ENCODE peak calls at places on chromosomes 6 and 20, in four cellular contexts. One of them, this sample, is unnamed.

GRCh38 chr6:28462401-28462800 is 19.1 kb upstream of the ZSCAN23 start:
- DNase-seq in left ventricle myocardium inferior: no peak
- DNase-seq in NCI-H2081: no peak
- DNase-seq in cardiac fibroblast: no peak
- DNase-seq in this sample: no peak

GRCh38 chr6:150238294-150238693 is 95.5 kb downstream of the PPP1R14C start:
- DNase-seq in NCI-H2081: no peak
- DNase-seq in cardiac fibroblast: peak
- DNase-seq in left ventricle myocardium inferior: peak
- DNase-seq in this sample: no peak

GRCh38 chr20:50052952-50053789 is 59.8 kb downstream of the UBE2V1 start:
- DNase-seq in cardiac fibroblast: no peak
- DNase-seq in NCI-H2081: no peak
- DNase-seq in left ventricle myocardium inferior: no peak
- DNase-seq in this sample: no peak

GRCh38 chr20:62321521-62321948 is 18.7 kb downstream of the ADRM1 start:
- DNase-seq in cardiac fibroblast: peak
- DNase-seq in left ventricle myocardium inferior: no peak
- DNase-seq in NCI-H2081: no peak
- DNase-seq in this sample: no peak

GRCh38 chr6:52389626-52390360 is 27.8 kb downstream of the PAQR8 start:
- DNase-seq in NCI-H2081: peak
- DNase-seq in cardiac fibroblast: peak
- DNase-seq in left ventricle myocardium inferior: peak
- DNase-seq in this sample: no peak

GRCh38 chr6:44733868-44734267 is 346.4 kb downstream of the CDC5L start:
- DNase-seq in left ventricle myocardium inferior: peak
- DNase-seq in NCI-H2081: no peak
- DNase-seq in cardiac fibroblast: no peak
- DNase-seq in this sample: no peak

GRCh38 chr6:128284128-128284527 is 236.3 kb downstream of the PTPRK start:
- DNase-seq in NCI-H2081: no peak
- DNase-seq in cardiac fibroblast: peak
- DNase-seq in left ventricle myocardium inferior: no peak
- DNase-seq in this sample: no peak

GRCh38 chr20:717817-718216 is 42.2 kb upstream of the SCRT2 start:
- DNase-seq in left ventricle myocardium inferior: no peak
- DNase-seq in NCI-H2081: no peak
- DNase-seq in cardiac fibroblast: no peak
- DNase-seq in this sample: no peak

GRCh38 chr20:30484749-30485070 is 772.8 kb upstream of the DEFB115 start:
- DNase-seq in left ventricle myocardium inferior: no peak
- DNase-seq in NCI-H2081: no peak
- DNase-seq in cardiac fibroblast: no peak
- DNase-seq in this sample: no peak

GRCh38 chr6:19554356-19555225 is 282.6 kb upstream of the ID4 start:
- DNase-seq in cardiac fibroblast: no peak
- DNase-seq in NCI-H2081: peak
- DNase-seq in left ventricle myocardium inferior: no peak
- DNase-seq in this sample: no peak

GRCh38 chr6:21753571-21754108 is 160.1 kb downstream of the SOX4 start:
- DNase-seq in NCI-H2081: no peak
- DNase-seq in left ventricle myocardium inferior: no peak
- DNase-seq in cardiac fibroblast: peak
- DNase-seq in this sample: no peak

GRCh38 chr20:43833511-43834395 is 80.9 kb upstream of the TOX2 start:
- DNase-seq in left ventricle myocardium inferior: no peak
- DNase-seq in cardiac fibroblast: no peak
- DNase-seq in NCI-H2081: no peak
- DNase-seq in this sample: no peak

GRCh38 chr6:30683137-30683979 is 3.1 kb downstream of the PPP1R18 start:
- DNase-seq in left ventricle myocardium inferior: peak
- DNase-seq in cardiac fibroblast: no peak
- DNase-seq in NCI-H2081: no peak
- DNase-seq in this sample: no peak

GRCh38 chr20:59725476-59726119 is 121.3 kb downstream of the PHACTR3 start:
- DNase-seq in left ventricle myocardium inferior: no peak
- DNase-seq in NCI-H2081: no peak
- DNase-seq in cardiac fibroblast: no peak
- DNase-seq in this sample: no peak

GRCh38 chr6:4879724-4880372 is 103.6 kb downstream of the CDYL start:
- DNase-seq in cardiac fibroblast: no peak
- DNase-seq in left ventricle myocardium inferior: no peak
- DNase-seq in NCI-H2081: no peak
- DNase-seq in this sample: no peak

GRCh38 chr6:4856779-4857178 is 80.6 kb downstream of the CDYL start:
- DNase-seq in left ventricle myocardium inferior: no peak
- DNase-seq in cardiac fibroblast: no peak
- DNase-seq in NCI-H2081: no peak
- DNase-seq in this sample: no peak

GRCh38 chr20:61861054-61861841 is 204.4 kb downstream of the TAF4 start:
- DNase-seq in cardiac fibroblast: no peak
- DNase-seq in left ventricle myocardium inferior: no peak
- DNase-seq in NCI-H2081: no peak
- DNase-seq in this sample: no peak

GRCh38 chr6:6966127-6966526 is 141.6 kb upstream of the RREB1 start:
- DNase-seq in left ventricle myocardium inferior: no peak
- DNase-seq in cardiac fibroblast: peak
- DNase-seq in NCI-H2081: no peak
- DNase-seq in this sample: no peak

GRCh38 chr20:47717421-47717820 is 67.9 kb downstream of the SULF2 start:
- DNase-seq in left ventricle myocardium inferior: no peak
- DNase-seq in NCI-H2081: no peak
- DNase-seq in cardiac fibroblast: no peak
- DNase-seq in this sample: no peak

GRCh38 chr20:43737925-43738324 is 11.1 kb upstream of the GTSF1L start:
- DNase-seq in left ventricle myocardium inferior: no peak
- DNase-seq in cardiac fibroblast: no peak
- DNase-seq in NCI-H2081: no peak
- DNase-seq in this sample: no peak

GRCh38 chr20:12170406-12170805 is 252.7 kb downstream of the BTBD3 start:
- DNase-seq in cardiac fibroblast: no peak
- DNase-seq in left ventricle myocardium inferior: no peak
- DNase-seq in NCI-H2081: no peak
- DNase-seq in this sample: no peak

GRCh38 chr6:36123270-36124139 is 6.8 kb upstream of the MAPK13 start:
- DNase-seq in NCI-H2081: peak
- DNase-seq in left ventricle myocardium inferior: peak
- DNase-seq in cardiac fibroblast: peak
- DNase-seq in this sample: no peak

GRCh38 chr6:46325561-46326525 is 155.1 kb upstream of the ENPP5 start:
- DNase-seq in cardiac fibroblast: peak
- DNase-seq in NCI-H2081: peak
- DNase-seq in left ventricle myocardium inferior: no peak
- DNase-seq in this sample: peak

GRCh38 chr20:34834459-34834893 is 9.0 kb upstream of the NCOA6 start:
- DNase-seq in left ventricle myocardium inferior: no peak
- DNase-seq in NCI-H2081: peak
- DNase-seq in cardiac fibroblast: peak
- DNase-seq in this sample: peak

GRCh38 chr6:159977242-159978214 is 8.6 kb downstream of the IGF2R start:
- DNase-seq in cardiac fibroblast: peak
- DNase-seq in NCI-H2081: no peak
- DNase-seq in left ventricle myocardium inferior: peak
- DNase-seq in this sample: no peak

GRCh38 chr6:146598785-146599405 is at the start of gene ADGB:
- DNase-seq in cardiac fibroblast: peak
- DNase-seq in NCI-H2081: no peak
- DNase-seq in left ventricle myocardium inferior: peak
- DNase-seq in this sample: no peak

GRCh38 chr20:49775229-49775693 is 37.4 kb upstream of the SLC9A8 start:
- DNase-seq in NCI-H2081: no peak
- DNase-seq in left ventricle myocardium inferior: no peak
- DNase-seq in cardiac fibroblast: peak
- DNase-seq in this sample: no peak